ENCODE peak calls at places on chromosomes 7 and 10, in six cellular contexts. W is colonic mucosa; L is stimulated activated CD4-positive, alpha-beta T cell treated with anti-CD3 and anti-CD28 coated beads, TNF-alpha, amount 100 ng/mL, for 1 hour; M is NCI-H2029 treated with DMSO at 0.1 percent for 48 hours; O is hepatocyte; X is cardiac muscle cell. G is an unnamed sample.

GRCh38 chr10:25875555-25876165 is 58.4 kb upstream of the MYO3A start:
- DNase-seq in L (peak), W (peak), O (peak), M (peak), X (peak), G (peak)

GRCh38 chr10:68333058-68333395 is 299 bp upstream of the PBLD start:
- DNase-seq in L (no peak), M (no peak), O (no peak), X (no peak), W (no peak), G (no peak)

GRCh38 chr10:17229967-17230682 is 2.1 kb downstream of the VIM start:
- DNase-seq in L (peak), W (peak), X (peak), M (no peak), O (peak), G (peak)

GRCh38 chr7:129122086-129122750 is 22.3 kb upstream of the TSPAN33 start:
- DNase-seq in L (no peak), W (no peak), X (peak), O (no peak), M (no peak), G (no peak)

GRCh38 chr7:111517441-111518037 is 44.8 kb downstream of the IMMP2L start:
- DNase-seq in W (no peak), M (no peak), L (no peak), X (no peak), O (no peak), G (no peak)

GRCh38 chr7:2477447-2478386 is 1.5 kb upstream of the GRIFIN start:
- DNase-seq in O (peak), X (peak), M (peak), L (peak), W (peak), G (peak)

GRCh38 chr7:111730476-111731300 is 168.4 kb upstream of the IMMP2L start:
- DNase-seq in W (no peak), L (no peak), M (no peak), X (peak), O (peak), G (no peak)

GRCh38 chr7:46206474-46207060 is 285.5 kb upstream of the IGFBP3 start:
- DNase-seq in M (no peak), L (no peak), O (no peak), W (no peak), X (no peak), G (no peak)

GRCh38 chr7:127815631-127816145 is 163.7 kb downstream of the SND1 start:
- DNase-seq in W (no peak), M (no peak), O (no peak), X (no peak), L (no peak), G (no peak)

GRCh38 chr7:66748791-66749190 is 8.3 kb downstream of the RABGEF1 start:
- DNase-seq in W (no peak), L (no peak), O (no peak), M (no peak), X (peak), G (no peak)

GRCh38 chr10:91668935-91669334 is 36.1 kb upstream of the PPP1R3C start:
- DNase-seq in M (no peak), O (no peak), L (no peak), W (no peak), X (no peak), G (no peak)

GRCh38 chr7:102321351-102322201 is 34.7 kb downstream of the SPDYE6 start:
- DNase-seq in O (peak), M (no peak), X (no peak), L (no peak), W (peak), G (peak)

GRCh38 chr7:16648551-16648950 is 2.6 kb downstream of the BZW2 start:
- DNase-seq in M (no peak), X (no peak), W (peak), O (no peak), L (no peak), G (no peak)